ENCODE peak calls at places on chromosomes 11 and 22, in five cellular contexts. G is HCT116, U is endothelial cell of umbilical vein, F is A549, N is K562. J is an unnamed sample.

GRCh38 chr11:43268161-43268560 is 43.6 kb upstream of the API5 start:
- DNase-seq in U (no peak), F (no peak), N (no peak), G (no peak), J (no peak)

GRCh38 chr11:96211433-96211832 is 131.6 kb downstream of the MAML2 start:
- DNase-seq in N (no peak), G (no peak), U (no peak), F (no peak), J (peak)

GRCh38 chr11:62770778-62771143 is 435 bp upstream of the TAF6L start:
- DNase-seq in N (no peak), F (no peak), U (no peak), G (no peak), J (no peak)

GRCh38 chr11:131195801-131196517 is 174.5 kb upstream of the NTM start:
- DNase-seq in N (no peak), F (no peak), U (no peak), G (no peak), J (no peak)

GRCh38 chr11:34364102-34364501 is 6.3 kb upstream of the ABTB2 start:
- DNase-seq in F (no peak), U (no peak), G (no peak), N (no peak), J (no peak)

GRCh38 chr11:68037481-68038225 is 1.2 kb upstream of the TCIRG1 start:
- DNase-seq in N (no peak), G (no peak), F (no peak), U (no peak), J (no peak)

GRCh38 chr11:57487920-57488319 is 27.6 kb downstream of the SLC43A1 start:
- DNase-seq in N (no peak), G (no peak), U (no peak), F (no peak), J (no peak)

GRCh38 chr11:122672892-122673291 is 17.4 kb downstream of the UBASH3B start:
- DNase-seq in U (no peak), G (no peak), N (no peak), F (no peak), J (no peak)

GRCh38 chr22:29856496-29856895 is 18.4 kb upstream of the ASCC2 start:
- DNase-seq in G (no peak), U (no peak), N (no peak), F (no peak), J (no peak)

GRCh38 chr22:37282385-37282677 is at the start of gene CYTH4:
- DNase-seq in F (no peak), G (no peak), N (peak), U (peak), J (peak)

GRCh38 chr22:20141186-20142077 is 9.4 kb downstream of the CCDC188 start:
- DNase-seq in F (no peak), G (no peak), N (no peak), U (no peak), J (no peak)

GRCh38 chr22:44840611-44841322 is 88.4 kb downstream of the ARHGAP8 start:
- DNase-seq in F (no peak), U (no peak), G (no peak), N (no peak), J (no peak)

GRCh38 chr11:74691755-74692154 is 39.5 kb downstream of the CHRDL2 start:
- DNase-seq in N (no peak), U (no peak), F (no peak), G (no peak), J (no peak)

GRCh38 chr11:74686792-74687191 is 44.4 kb downstream of the CHRDL2 start:
- DNase-seq in N (no peak), G (no peak), U (no peak), F (no peak), J (no peak)

GRCh38 chr11:74685905-74686304 is 45.3 kb downstream of the CHRDL2 start:
- DNase-seq in N (no peak), U (no peak), F (no peak), G (no peak), J (no peak)

GRCh38 chr11:74687237-74688005 is 43.8 kb downstream of the CHRDL2 start:
- DNase-seq in N (no peak), U (no peak), G (no peak), F (no peak), J (peak)

DNA sequence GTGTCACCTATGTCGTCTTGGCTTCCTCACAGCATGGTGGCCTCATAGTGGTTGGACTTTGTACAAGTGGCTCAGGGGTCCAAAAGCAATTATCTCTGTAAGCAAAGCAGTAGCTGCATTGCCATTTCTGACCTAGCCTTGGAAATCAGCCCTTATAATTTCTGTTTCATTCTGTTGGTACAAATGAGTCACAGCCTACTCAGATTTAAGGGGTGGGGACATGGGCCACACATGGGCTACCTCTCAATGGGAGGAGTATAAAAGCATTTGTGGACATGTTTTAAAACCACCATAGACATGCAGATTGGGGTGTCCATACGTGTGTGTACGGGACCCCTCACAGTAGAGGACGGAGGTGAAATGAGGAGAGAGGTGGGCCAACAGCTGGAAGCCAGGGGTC is 41.6 kb downstream of the CHRDL2 start:
- DNase-seq in G (no peak), F (no peak), U (no peak), N (no peak), J (no peak)
- TF ChIP-seq MAX in G (no peak), F (no peak), U (no peak), N (no peak), J (no peak)

DNA sequence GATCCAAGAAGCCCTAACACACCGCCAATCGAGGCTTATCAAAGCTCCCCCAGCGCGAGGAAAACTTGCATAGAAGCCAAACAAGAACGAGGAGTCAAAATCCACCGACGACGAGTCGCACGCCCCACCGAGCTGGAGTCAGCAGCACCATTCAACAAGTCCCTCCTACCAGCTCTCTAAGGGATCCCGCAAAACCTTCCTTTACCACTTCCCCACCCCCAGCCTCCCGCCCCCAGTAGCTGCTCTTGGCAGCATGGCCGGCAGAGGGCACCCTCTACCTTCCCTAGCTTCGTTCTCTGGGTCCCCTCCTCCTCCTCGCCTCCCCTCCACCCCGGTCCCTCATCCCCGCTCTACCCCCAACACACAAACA is 1.4 kb downstream of the BDNF start:
- DNase-seq in N (peak), G (peak), U (peak), F (peak), J (peak)
- TF ChIP-seq CTCF in N (peak), G (peak), U (peak), F (peak), J (peak)

DNA sequence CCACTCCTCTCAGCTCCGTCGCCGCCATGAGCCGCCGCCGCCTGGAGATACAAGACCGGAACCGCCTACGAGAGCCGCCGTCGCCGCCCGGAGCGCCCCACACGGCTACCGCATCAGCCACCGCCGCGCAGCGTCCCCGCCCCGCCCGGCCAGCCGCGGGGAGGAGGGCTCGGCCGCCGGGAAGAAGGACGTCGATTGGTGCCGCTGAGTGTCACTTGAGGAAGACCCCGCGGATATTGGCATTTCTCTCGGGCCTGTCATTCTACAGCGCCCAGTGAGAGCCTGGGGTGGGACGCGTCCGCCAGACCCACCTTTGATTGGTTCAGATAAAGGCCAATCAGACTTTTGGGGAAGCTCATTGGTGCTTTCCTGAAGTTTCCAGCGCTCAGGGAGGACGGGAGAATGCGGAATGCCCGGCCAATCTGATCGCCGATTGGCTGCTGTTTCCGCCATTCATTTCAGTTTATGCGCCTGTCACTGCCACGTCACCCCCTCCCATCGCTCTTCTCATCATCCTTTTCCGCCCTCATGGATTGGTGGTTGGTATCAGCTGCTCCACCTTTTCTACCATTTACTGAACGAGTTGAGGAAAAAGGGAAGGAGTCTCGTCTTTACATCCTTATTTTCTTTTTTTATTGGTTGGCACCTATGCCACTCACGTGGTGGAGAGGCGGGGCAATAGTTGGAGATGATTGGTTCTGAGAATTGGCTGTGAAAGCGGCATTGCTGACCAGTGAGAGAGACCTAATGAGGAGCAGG is at the start of gene OSBP:
- DNase-seq in U (peak), N (peak), G (peak), F (peak), J (peak)
- TF ChIP-seq POLR2A in U (peak), N (peak), G (no peak), F (peak), J (peak)

DNA sequence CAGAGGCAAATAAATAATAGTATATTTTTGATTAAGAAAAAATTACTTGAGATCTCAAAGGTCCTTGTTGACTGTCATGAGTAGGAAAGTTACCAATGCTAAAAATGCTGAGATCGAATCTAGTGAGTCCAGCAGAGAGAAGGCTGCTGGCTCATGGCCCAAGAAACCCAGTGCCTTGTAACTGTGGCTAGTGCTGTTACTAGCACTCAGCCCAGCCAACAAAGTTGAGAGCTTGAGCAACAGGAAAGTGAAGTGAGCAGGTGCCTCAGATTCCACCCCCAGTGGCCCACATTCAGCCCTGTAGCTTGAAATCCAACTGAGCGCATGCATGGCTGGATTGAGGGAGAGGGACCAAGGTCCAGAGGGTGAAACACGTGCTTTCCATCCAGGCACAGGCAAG is 398.2 kb downstream of the SHANK2 start:
- DNase-seq in F (no peak), U (no peak), G (no peak), N (no peak), J (no peak)
- TF ChIP-seq MAX in F (no peak), U (no peak), G (no peak), N (no peak), J (peak)